ENCODE peak calls at places on chromosomes 6 and 20, in six cellular contexts. Z is stomach, O is hepatocyte, S is uterus, V is tibial nerve, A is right atrium auricular region. T is an unnamed sample.

GRCh38 chr6:170290306-170291128 is at the start of gene DLL1:
- DNase-seq in O (peak; percentile 49), S (peak; percentile 51), Z (peak; percentile 57), V (no peak), A (no peak), T (peak; percentile 61)

GRCh38 chr6:79705456-79705995 is 74.4 kb downstream of the SH3BGRL2 start:
- DNase-seq in A (no peak), O (no peak), Z (no peak), V (no peak), S (no peak), T (no peak)

GRCh38 chr20:36314734-36315544 is 8.8 kb downstream of the DLGAP4 start:
- DNase-seq in Z (no peak), V (no peak), O (no peak), S (no peak), A (no peak), T (peak; percentile 72)

GRCh38 chr6:35892482-35892881 is 28.4 kb downstream of the SRPK1 start:
- DNase-seq in A (no peak), V (no peak), S (no peak), O (no peak), Z (no peak), T (no peak)

GRCh38 chr6:14206351-14206750 is 88.8 kb downstream of the CD83 start:
- DNase-seq in S (no peak), A (no peak), O (peak; percentile 45), V (no peak), Z (no peak), T (no peak)

GRCh38 chr6:35534396-35535170 is 21.9 kb upstream of the TULP1 start:
- DNase-seq in O (peak; percentile 53), V (no peak), Z (no peak), S (peak; percentile 23), A (no peak), T (no peak)

GRCh38 chr6:1306133-1306532 is 5.8 kb upstream of the FOXQ1 start:
- DNase-seq in S (no peak), A (no peak), V (no peak), Z (no peak), O (no peak), T (no peak)

GRCh38 chr6:5541751-5542432 is 280.6 kb downstream of the FARS2 start:
- DNase-seq in V (no peak), A (no peak), S (no peak), Z (no peak), O (peak; percentile 13), T (peak; percentile 64)

GRCh38 chr6:2819891-2820814 is 21.5 kb downstream of the SERPINB1 start:
- DNase-seq in S (no peak), Z (no peak), A (no peak), V (no peak), O (no peak), T (no peak)

GRCh38 chr6:27132532-27133280 is 114.8 kb upstream of the PRSS16 start:
- DNase-seq in O (peak; percentile 96), S (peak; percentile 84), V (peak; percentile 70), Z (peak; percentile 87), A (peak; percentile 97), T (peak; percentile 96)

GRCh38 chr6:3884007-3884745 is 35.0 kb downstream of the FAM50B start:
- DNase-seq in S (no peak), Z (no peak), A (no peak), V (no peak), O (peak; percentile 71), T (peak; percentile 30)

GRCh38 chr20:45410887-45411286 is 2.8 kb downstream of the DBNDD2 start:
- DNase-seq in S (no peak), O (no peak), Z (no peak), A (no peak), V (no peak), T (no peak)

GRCh38 chr6:136614350-136614749 is 64.1 kb upstream of the MAP7 start:
- DNase-seq in Z (no peak), O (no peak), S (no peak), V (no peak), A (no peak), T (no peak)

GRCh38 chr20:44448753-44449546 is 26.7 kb upstream of the TTPAL start:
- DNase-seq in A (no peak), S (no peak), V (no peak), O (no peak), Z (no peak), T (peak; percentile 62)

GRCh38 chr20:2691127-2691526 is 1.5 kb upstream of the EBF4 start:
- DNase-seq in Z (no peak), A (no peak), V (no peak), O (no peak), S (no peak), T (no peak)

GRCh38 chr6:159513074-159513473 is 180.0 kb downstream of the SOD2 start:
- DNase-seq in O (no peak), S (no peak), Z (no peak), A (no peak), V (no peak), T (no peak)
- TF ChIP-seq CTCF in O (no peak), S (no peak), Z (no peak), A (no peak), V (no peak), T (no peak)

GRCh38 chr20:32474967-32475819 is 109.9 kb downstream of the NOL4L start:
- DNase-seq in O (peak; percentile 97), A (peak; percentile 89), S (peak; percentile 93), V (peak; percentile 85), Z (peak; percentile 90), T (peak; percentile 100)
- H3K4me1 ChIP-seq in O (peaks cover 92% of the 10 kb centered on the region), A (peaks cover 77% of the 10 kb centered on the region), S (peaks cover 32% of the 10 kb centered on the region), V (peaks cover 75% of the 10 kb centered on the region), Z (peaks cover 99% of the 10 kb centered on the region), T (peaks cover 79% of the 10 kb centered on the region)

GRCh38 chr20:31239139-31239538 is 18.3 kb upstream of the DEFB115 start:
- DNase-seq in V (no peak), S (no peak), Z (no peak), A (no peak), O (no peak), T (no peak)

GRCh38 chr20:31236953-31237352 is 20.5 kb upstream of the DEFB115 start:
- DNase-seq in Z (no peak), V (no peak), S (no peak), O (no peak), A (no peak), T (no peak)

GRCh38 chr20:31237763-31238162 is 19.7 kb upstream of the DEFB115 start:
- DNase-seq in Z (no peak), S (no peak), A (no peak), V (no peak), O (no peak), T (no peak)
- H3K9me3 ChIP-seq in Z (peaks cover 32% of the 10 kb centered on the region), S (no peaks in the 10 kb centered on the region), A (peaks cover 8% of the 10 kb centered on the region), V (peaks cover 13% of the 10 kb centered on the region), O (peaks cover 59% of the 10 kb centered on the region), T (peaks cover 66% of the 10 kb centered on the region)

GRCh38 chr6:52022675-52023074 is 64.7 kb downstream of the PKHD1 start:
- DNase-seq in Z (no peak), V (no peak), O (no peak), S (no peak), A (no peak), T (no peak)

GRCh38 chr6:52024451-52025068 is 62.9 kb downstream of the PKHD1 start:
- DNase-seq in A (no peak), O (no peak), V (no peak), S (no peak), Z (no peak), T (no peak)

DNA sequence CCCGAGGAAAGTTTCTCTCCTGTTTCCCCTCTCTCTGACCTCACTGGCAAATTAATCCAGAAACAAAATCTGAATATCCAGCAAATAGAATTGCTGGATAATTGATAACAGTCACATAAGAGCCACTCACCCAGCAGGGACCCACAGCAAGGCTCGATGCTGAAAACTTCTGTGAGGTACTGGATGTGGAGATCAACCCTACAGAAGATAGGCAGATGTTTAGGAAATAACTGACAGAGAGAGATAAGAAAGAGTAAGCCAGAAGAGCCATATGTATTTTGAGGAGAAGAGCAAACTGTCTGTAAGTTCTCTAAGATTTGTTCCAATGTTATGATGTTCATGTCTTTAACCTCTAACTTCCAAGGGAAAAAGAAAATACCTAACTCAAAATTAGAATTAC is 59.7 kb downstream of the PKHD1 start:
- DNase-seq in Z (no peak), S (no peak), V (no peak), O (no peak), A (no peak), T (no peak)
- TF ChIP-seq CTCF in Z (no peak), S (no peak), V (no peak), O (no peak), A (no peak), T (no peak)